ENCODE peak calls at places on chromosome 11, in ten cellular contexts. R is iris pigment epithelial cell; M is lung microvascular endothelial cell; W is stimulated activated CD8-positive, alpha-beta memory T cell treated with anti-CD3 and anti-CD28 coated beads, Interleukin-12 subunit alpha, Interleukin-12 subunit beta, amount 100 ng/mL, for 1 hour; E is EL; X is AG20443; L is heart left ventricle; Y is retinal pigment epithelial cell; Q is colonic mucosa; J is activated naive CD4-positive, alpha-beta T cell. A is an unnamed sample.

GRCh38 chr11:75145972-75146519 is 4.9 kb upstream of the SLCO2B1 start:
- DNase-seq in J (no peak), M (no peak), Y (no peak), E (no peak), L (no peak), Q (peak), R (no peak), W (no peak), X (no peak), A (no peak)

GRCh38 chr11:82927264-82927880 is 25.8 kb downstream of the DDIAS start:
- DNase-seq in E (peak), R (peak), L (no peak), X (peak), M (peak), Y (peak), J (no peak), W (peak), Q (peak), A (peak)

GRCh38 chr11:12281571-12282478 is 95.5 kb upstream of the PARVA start:
- DNase-seq in X (peak), Q (peak), L (peak), W (peak), R (peak), E (peak), J (peak), M (peak), Y (peak), A (peak)

GRCh38 chr11:131815631-131816030 is 445.2 kb downstream of the NTM start:
- DNase-seq in M (no peak), L (no peak), E (no peak), X (no peak), Q (no peak), J (no peak), W (no peak), Y (peak), R (peak), A (no peak)

GRCh38 chr11:9815486-9816136 is 151.7 kb downstream of the SWAP70 start:
- DNase-seq in L (no peak), X (peak), Y (peak), Q (no peak), M (no peak), R (peak), J (no peak), W (no peak), E (peak), A (peak)

GRCh38 chr11:78414321-78415051 is 3.1 kb downstream of the GAB2 start:
- DNase-seq in J (no peak), L (no peak), W (no peak), Y (no peak), Q (no peak), R (peak), E (peak), X (peak), M (peak), A (peak)

GRCh38 chr11:85718126-85718943 is 32.3 kb upstream of the CCDC89 start:
- DNase-seq in W (no peak), X (peak), Y (no peak), Q (no peak), L (no peak), J (no peak), E (no peak), R (no peak), M (no peak), A (no peak)

GRCh38 chr11:47010192-47010591 is 73.6 kb downstream of the CSTPP1 start:
- DNase-seq in J (no peak), W (no peak), L (no peak), Q (no peak), M (no peak), Y (no peak), E (no peak), X (no peak), R (no peak), A (no peak)

GRCh38 chr11:134544095-134544815 is 132.2 kb upstream of the B3GAT1 start:
- DNase-seq in M (no peak), Y (no peak), X (no peak), R (no peak), Q (no peak), W (no peak), L (no peak), E (no peak), J (no peak), A (no peak)

GRCh38 chr11:46914363-46914762 is 4.0 kb downstream of the LRP4 start:
- DNase-seq in W (no peak), Q (no peak), R (no peak), M (no peak), Y (no peak), J (no peak), E (peak), X (peak), L (no peak), A (peak)